ENCODE peak calls at places on chromosomes 4 and X, in four cellular contexts. I is H7, R is ACHN, M is ovary. V is an unnamed sample.

GRCh38 chr4:109708435-109708834 is 5.2 kb upstream of the CASP6 start:
- DNase-seq in I (no peak), R (no peak), M (no peak), V (no peak)

GRCh38 chrX:77398341-77398740 is 48.8 kb upstream of the FGF16 start:
- DNase-seq in I (no peak), R (no peak), M (no peak), V (no peak)

GRCh38 chrX:131728295-131729145 is 184.6 kb downstream of the OR13H1 start:
- DNase-seq in I (no peak), R (no peak), M (peak), V (no peak)

GRCh38 chr4:128583753-128584712 is 225.5 kb upstream of the JADE1 start:
- DNase-seq in I (no peak), R (no peak), M (no peak), V (peak)

GRCh38 chrX:54093159-54093558 is 48.9 kb upstream of the PHF8 start:
- DNase-seq in I (no peak), R (no peak), M (no peak), V (no peak)

GRCh38 chr4:72319596-72319995 is 249.4 kb downstream of the ADAMTS3 start:
- DNase-seq in I (no peak), R (peak), M (no peak), V (no peak)

GRCh38 chr4:80471701-80472100 is 136.2 kb downstream of the CFAP299 start:
- DNase-seq in I (peak), R (no peak), M (peak), V (peak)

GRCh38 chr4:139556071-139556734 is at the start of gene SETD7:
- DNase-seq in I (peak), R (peak), M (peak), V (peak)

GRCh38 chrX:112359906-112360305 is 277.3 kb upstream of the TRPC5 start:
- DNase-seq in I (no peak), R (no peak), M (no peak), V (no peak)

GRCh38 chrX:41923925-41924693 is 755 bp upstream of the CASK start:
- DNase-seq in I (peak), R (peak), M (no peak), V (peak)

GRCh38 chr4:98663226-98664006 is 5.0 kb upstream of the TSPAN5 start:
- DNase-seq in I (no peak), R (no peak), M (no peak), V (no peak)

GRCh38 chr4:122218762-122219161 is 66.6 kb downstream of the BLTP1 start:
- DNase-seq in I (peak), R (peak), M (no peak), V (no peak)

GRCh38 chr4:112633477-112634235 is 3.1 kb downstream of the ZGRF1 start:
- DNase-seq in I (peak), R (peak), M (no peak), V (no peak)

GRCh38 chrX:37652053-37652452 is 33.5 kb upstream of the XK start:
- DNase-seq in I (no peak), R (no peak), M (no peak), V (no peak)

GRCh38 chr4:1686440-1687036 is 2.4 kb upstream of the FAM53A start:
- DNase-seq in I (peak), R (no peak), M (no peak), V (no peak)

GRCh38 chr4:5463361-5463760 is 245.0 kb downstream of the EVC2 start:
- DNase-seq in I (no peak), R (no peak), M (no peak), V (no peak)

GRCh38 chr4:3299538-3300197 is 6.8 kb downstream of the RGS12 start:
- DNase-seq in I (no peak), R (no peak), M (no peak), V (peak)

GRCh38 chrX:41474726-41475100 is 27.6 kb downstream of the NYX start:
- DNase-seq in I (no peak), R (no peak), M (no peak), V (no peak)

GRCh38 chr4:76883147-76883546 is 14.8 kb downstream of the SOWAHB start:
- DNase-seq in I (no peak), R (no peak), M (no peak), V (no peak)

GRCh38 chr4:62003695-62004094 is 803.6 kb downstream of the ADGRL3 start:
- DNase-seq in I (no peak), R (no peak), M (no peak), V (no peak)

GRCh38 chr4:73438582-73439215 is 2.7 kb downstream of the AFP start:
- DNase-seq in I (no peak), R (no peak), M (no peak), V (no peak)

GRCh38 chr4:169225058-169225751 is 45.6 kb downstream of the SH3RF1 start:
- DNase-seq in I (no peak), R (peak), M (no peak), V (no peak)

GRCh38 chr4:80484707-80485106 is 149.2 kb downstream of the CFAP299 start:
- DNase-seq in I (no peak), R (no peak), M (no peak), V (no peak)

GRCh38 chrX:48956728-48957414 is 536 bp downstream of the OTUD5 start:
- DNase-seq in I (peak), R (no peak), M (peak), V (no peak)

GRCh38 chrX:84187501-84188319 is at the start of gene RPS6KA6:
- DNase-seq in I (peak), R (peak), M (peak), V (no peak)

GRCh38 chr4:21413807-21414370 is 534.7 kb downstream of the KCNIP4 start:
- DNase-seq in I (no peak), R (no peak), M (no peak), V (no peak)

GRCh38 chrX:52217494-52218160 is 32.9 kb downstream of the MAGED4 start:
- DNase-seq in I (peak), R (no peak), M (no peak), V (no peak)

GRCh38 chrX:136608295-136608933 is 39.5 kb upstream of the CD40LG start:
- DNase-seq in I (peak), R (peak), M (no peak), V (peak)

GRCh38 chr4:8506373-8507250 is 66.0 kb downstream of the TRMT44 start:
- DNase-seq in I (peak), R (no peak), M (peak), V (no peak)

GRCh38 chr4:182143086-182143821 is 99.9 kb upstream of the TENM3 start:
- DNase-seq in I (peak), R (peak), M (no peak), V (no peak)

GRCh38 chr4:109947457-109947856 is 34.8 kb downstream of the EGF start:
- DNase-seq in I (no peak), R (no peak), M (no peak), V (no peak)

GRCh38 chrX:79138658-79139241 is 5.7 kb upstream of the GPR174 start:
- DNase-seq in I (no peak), R (no peak), M (no peak), V (no peak)

GRCh38 chrX:63664083-63664482 is 120.9 kb downstream of the ARHGEF9 start:
- DNase-seq in I (no peak), R (no peak), M (no peak), V (no peak)

GRCh38 chr4:1002131-1002630 is 9.0 kb upstream of the SLC26A1 start:
- DNase-seq in I (peak), R (no peak), M (peak), V (peak)

GRCh38 chrX:1202251-1202650 is 10.2 kb downstream of the CRLF2 start:
- DNase-seq in I (no peak), R (no peak), M (no peak), V (no peak)

GRCh38 chr4:14196141-14196540 is 568.6 kb upstream of the BOD1L1 start:
- DNase-seq in I (peak), R (peak), M (peak), V (no peak)

GRCh38 chr4:73662709-73663546 is 42.7 kb upstream of the RASSF6 start:
- DNase-seq in I (no peak), R (peak), M (no peak), V (no peak)

GRCh38 chr4:47198791-47199190 is 167.4 kb downstream of the GABRB1 start:
- DNase-seq in I (no peak), R (no peak), M (no peak), V (no peak)

V was measured in left lobe of liver.